ENCODE peak calls at places on chromosomes 6 and 20, in seven cellular contexts. One of them, this sample, is unnamed.

GRCh38 chr20:34458631-34459030 is 57.6 kb upstream of the DYNLRB1 start:
- DNase-seq in thyroid gland: no peak
- DNase-seq in AG04450: no peak
- DNase-seq in OCI-LY7: no peak
- DNase-seq in breast epithelium: no peak
- DNase-seq in epithelial cell of prostate: no peak
- DNase-seq in CD4-positive, alpha-beta T cell: no peak
- DNase-seq in this sample: no peak

GRCh38 chr6:5536644-5537043 is 275.3 kb downstream of the FARS2 start:
- DNase-seq in thyroid gland: no peak
- DNase-seq in AG04450: no peak
- DNase-seq in OCI-LY7: no peak
- DNase-seq in breast epithelium: no peak
- DNase-seq in epithelial cell of prostate: no peak
- DNase-seq in CD4-positive, alpha-beta T cell: no peak
- DNase-seq in this sample: no peak

GRCh38 chr20:63101781-63102719 is 95.3 kb upstream of the BHLHE23 start:
- DNase-seq in thyroid gland: peak
- DNase-seq in AG04450: no peak
- DNase-seq in OCI-LY7: no peak
- DNase-seq in breast epithelium: no peak
- DNase-seq in epithelial cell of prostate: no peak
- DNase-seq in CD4-positive, alpha-beta T cell: peak
- DNase-seq in this sample: peak

GRCh38 chr6:148724428-148724827 is 22.4 kb upstream of the UST start:
- DNase-seq in thyroid gland: no peak
- DNase-seq in AG04450: no peak
- DNase-seq in OCI-LY7: no peak
- DNase-seq in breast epithelium: no peak
- DNase-seq in epithelial cell of prostate: no peak
- DNase-seq in CD4-positive, alpha-beta T cell: no peak
- DNase-seq in this sample: no peak

GRCh38 chr6:13500264-13500663 is 12.9 kb upstream of the GFOD1 start:
- DNase-seq in thyroid gland: no peak
- DNase-seq in AG04450: no peak
- DNase-seq in OCI-LY7: no peak
- DNase-seq in breast epithelium: no peak
- DNase-seq in epithelial cell of prostate: no peak
- DNase-seq in CD4-positive, alpha-beta T cell: no peak
- DNase-seq in this sample: no peak

GRCh38 chr20:62117362-62117646 is 5.0 kb upstream of the LSM14B start:
- DNase-seq in thyroid gland: no peak
- DNase-seq in AG04450: no peak
- DNase-seq in OCI-LY7: no peak
- DNase-seq in breast epithelium: no peak
- DNase-seq in epithelial cell of prostate: no peak
- DNase-seq in CD4-positive, alpha-beta T cell: no peak
- DNase-seq in this sample: no peak

GRCh38 chr6:45688180-45688579 is 310.4 kb upstream of the SUPT3H start:
- DNase-seq in thyroid gland: no peak
- DNase-seq in AG04450: no peak
- DNase-seq in OCI-LY7: no peak
- DNase-seq in breast epithelium: no peak
- DNase-seq in epithelial cell of prostate: no peak
- DNase-seq in CD4-positive, alpha-beta T cell: no peak
- DNase-seq in this sample: no peak

GRCh38 chr20:59723607-59724456 is 119.5 kb downstream of the PHACTR3 start:
- DNase-seq in thyroid gland: no peak
- DNase-seq in AG04450: no peak
- DNase-seq in OCI-LY7: no peak
- DNase-seq in breast epithelium: no peak
- DNase-seq in epithelial cell of prostate: peak
- DNase-seq in CD4-positive, alpha-beta T cell: no peak
- DNase-seq in this sample: no peak

GRCh38 chr6:136783495-136784270 is 8.6 kb downstream of the MAP3K5 start:
- DNase-seq in thyroid gland: no peak
- DNase-seq in AG04450: no peak
- DNase-seq in OCI-LY7: peak
- DNase-seq in breast epithelium: no peak
- DNase-seq in epithelial cell of prostate: no peak
- DNase-seq in CD4-positive, alpha-beta T cell: no peak
- DNase-seq in this sample: no peak

GRCh38 chr6:151413372-151414145 is 22.2 kb upstream of the ZBTB2 start:
- DNase-seq in thyroid gland: no peak
- DNase-seq in AG04450: no peak
- DNase-seq in OCI-LY7: no peak
- DNase-seq in breast epithelium: no peak
- DNase-seq in epithelial cell of prostate: no peak
- DNase-seq in CD4-positive, alpha-beta T cell: peak
- DNase-seq in this sample: no peak

GRCh38 chr6:35663447-35664235 is 25.1 kb downstream of the FKBP5 start:
- DNase-seq in thyroid gland: no peak
- DNase-seq in AG04450: peak
- DNase-seq in OCI-LY7: peak
- DNase-seq in breast epithelium: no peak
- DNase-seq in epithelial cell of prostate: no peak
- DNase-seq in CD4-positive, alpha-beta T cell: no peak
- DNase-seq in this sample: peak

GRCh38 chr6:8627085-8627861 is 191.9 kb upstream of the SLC35B3 start:
- DNase-seq in thyroid gland: no peak
- DNase-seq in AG04450: no peak
- DNase-seq in OCI-LY7: no peak
- DNase-seq in breast epithelium: no peak
- DNase-seq in epithelial cell of prostate: peak
- DNase-seq in CD4-positive, alpha-beta T cell: no peak
- DNase-seq in this sample: peak

GRCh38 chr6:126188271-126188909 is 151.5 kb upstream of the CENPW start:
- DNase-seq in thyroid gland: no peak
- DNase-seq in AG04450: no peak
- DNase-seq in OCI-LY7: no peak
- DNase-seq in breast epithelium: no peak
- DNase-seq in epithelial cell of prostate: peak
- DNase-seq in CD4-positive, alpha-beta T cell: no peak
- DNase-seq in this sample: no peak

GRCh38 chr20:38680492-38681118 is 43.7 kb upstream of the SLC32A1 start:
- DNase-seq in thyroid gland: peak
- DNase-seq in AG04450: no peak
- DNase-seq in OCI-LY7: peak
- DNase-seq in breast epithelium: no peak
- DNase-seq in epithelial cell of prostate: no peak
- DNase-seq in CD4-positive, alpha-beta T cell: no peak
- DNase-seq in this sample: peak

GRCh38 chr6:15561447-15562199 is 101.2 kb downstream of the DTNBP1 start:
- DNase-seq in thyroid gland: no peak
- DNase-seq in AG04450: no peak
- DNase-seq in OCI-LY7: no peak
- DNase-seq in breast epithelium: no peak
- DNase-seq in epithelial cell of prostate: no peak
- DNase-seq in CD4-positive, alpha-beta T cell: no peak
- DNase-seq in this sample: no peak

GRCh38 chr20:1631309-1632227 is 11.8 kb upstream of the SIRPB1 start:
- DNase-seq in thyroid gland: no peak
- DNase-seq in AG04450: no peak
- DNase-seq in OCI-LY7: no peak
- DNase-seq in breast epithelium: no peak
- DNase-seq in epithelial cell of prostate: no peak
- DNase-seq in CD4-positive, alpha-beta T cell: no peak
- DNase-seq in this sample: no peak

GRCh38 chr6:55293116-55293515 is 34.2 kb upstream of the GFRAL start:
- DNase-seq in thyroid gland: no peak
- DNase-seq in AG04450: no peak
- DNase-seq in OCI-LY7: peak
- DNase-seq in breast epithelium: no peak
- DNase-seq in epithelial cell of prostate: no peak
- DNase-seq in CD4-positive, alpha-beta T cell: no peak
- DNase-seq in this sample: peak

GRCh38 chr20:58225490-58226200 is 2.8 kb downstream of the ANKRD60 start:
- DNase-seq in thyroid gland: no peak
- DNase-seq in AG04450: no peak
- DNase-seq in OCI-LY7: no peak
- DNase-seq in breast epithelium: no peak
- DNase-seq in epithelial cell of prostate: no peak
- DNase-seq in CD4-positive, alpha-beta T cell: no peak
- DNase-seq in this sample: no peak

GRCh38 chr20:44413575-44414345 is 58.3 kb downstream of the HNF4A start:
- DNase-seq in thyroid gland: no peak
- DNase-seq in AG04450: no peak
- DNase-seq in OCI-LY7: no peak
- DNase-seq in breast epithelium: no peak
- DNase-seq in epithelial cell of prostate: no peak
- DNase-seq in CD4-positive, alpha-beta T cell: no peak
- DNase-seq in this sample: no peak

GRCh38 chr20:23065438-23066201 is 16.1 kb upstream of the THBD start:
- DNase-seq in thyroid gland: no peak
- DNase-seq in AG04450: no peak
- DNase-seq in OCI-LY7: no peak
- DNase-seq in breast epithelium: no peak
- DNase-seq in epithelial cell of prostate: no peak
- DNase-seq in CD4-positive, alpha-beta T cell: no peak
- DNase-seq in this sample: no peak

GRCh38 chr6:85458782-85459181 is 8.9 kb downstream of the NT5E start:
- DNase-seq in thyroid gland: peak
- DNase-seq in AG04450: no peak
- DNase-seq in OCI-LY7: no peak
- DNase-seq in breast epithelium: no peak
- DNase-seq in epithelial cell of prostate: no peak
- DNase-seq in CD4-positive, alpha-beta T cell: no peak
- DNase-seq in this sample: no peak

GRCh38 chr6:137736048-137736846 is 130.8 kb upstream of the TNFAIP3 start:
- DNase-seq in thyroid gland: peak
- DNase-seq in AG04450: no peak
- DNase-seq in OCI-LY7: peak
- DNase-seq in breast epithelium: no peak
- DNase-seq in epithelial cell of prostate: no peak
- DNase-seq in CD4-positive, alpha-beta T cell: no peak
- DNase-seq in this sample: no peak

GRCh38 chr6:130676077-130676772 is 151.0 kb upstream of the SMLR1 start:
- DNase-seq in thyroid gland: no peak
- DNase-seq in AG04450: no peak
- DNase-seq in OCI-LY7: no peak
- DNase-seq in breast epithelium: no peak
- DNase-seq in epithelial cell of prostate: no peak
- DNase-seq in CD4-positive, alpha-beta T cell: no peak
- DNase-seq in this sample: peak

GRCh38 chr6:165580139-165580538 is 82.9 kb downstream of the PDE10A start:
- DNase-seq in thyroid gland: no peak
- DNase-seq in AG04450: no peak
- DNase-seq in OCI-LY7: no peak
- DNase-seq in breast epithelium: no peak
- DNase-seq in epithelial cell of prostate: no peak
- DNase-seq in CD4-positive, alpha-beta T cell: no peak
- DNase-seq in this sample: no peak

GRCh38 chr6:30882764-30883475 is 1.4 kb upstream of the DDR1 start:
- DNase-seq in thyroid gland: peak
- DNase-seq in AG04450: no peak
- DNase-seq in OCI-LY7: peak
- DNase-seq in breast epithelium: peak
- DNase-seq in epithelial cell of prostate: no peak
- DNase-seq in CD4-positive, alpha-beta T cell: no peak
- DNase-seq in this sample: no peak

GRCh38 chr20:57213924-57214323 is 52.5 kb downstream of the BMP7 start:
- DNase-seq in thyroid gland: no peak
- DNase-seq in AG04450: no peak
- DNase-seq in OCI-LY7: no peak
- DNase-seq in breast epithelium: no peak
- DNase-seq in epithelial cell of prostate: no peak
- DNase-seq in CD4-positive, alpha-beta T cell: no peak
- DNase-seq in this sample: no peak

GRCh38 chr6:3905853-3906190 is 56.6 kb downstream of the FAM50B start:
- DNase-seq in thyroid gland: no peak
- DNase-seq in AG04450: no peak
- DNase-seq in OCI-LY7: no peak
- DNase-seq in breast epithelium: no peak
- DNase-seq in epithelial cell of prostate: no peak
- DNase-seq in CD4-positive, alpha-beta T cell: no peak
- DNase-seq in this sample: no peak
- H3K27ac ChIP-seq in thyroid gland: no peak
- H3K27ac ChIP-seq in AG04450: no peak
- H3K27ac ChIP-seq in OCI-LY7: no peak
- H3K27ac ChIP-seq in breast epithelium: no peak
- H3K27ac ChIP-seq in epithelial cell of prostate: no peak
- H3K27ac ChIP-seq in CD4-positive, alpha-beta T cell: no peak
- H3K27ac ChIP-seq in this sample: no peak

GRCh38 chr20:51525241-51526104 is 17.0 kb downstream of the NFATC2 start:
- DNase-seq in thyroid gland: peak
- DNase-seq in AG04450: no peak
- DNase-seq in OCI-LY7: peak
- DNase-seq in breast epithelium: no peak
- DNase-seq in epithelial cell of prostate: no peak
- DNase-seq in CD4-positive, alpha-beta T cell: no peak
- DNase-seq in this sample: no peak
- H3K27ac ChIP-seq in thyroid gland: no peak
- H3K27ac ChIP-seq in AG04450: no peak
- H3K27ac ChIP-seq in OCI-LY7: peak
- H3K27ac ChIP-seq in breast epithelium: peak
- H3K27ac ChIP-seq in epithelial cell of prostate: no peak
- H3K27ac ChIP-seq in CD4-positive, alpha-beta T cell: peak
- H3K27ac ChIP-seq in this sample: no peak

GRCh38 chr6:158311193-158311592 is 1.1 kb upstream of the TULP4 start:
- DNase-seq in thyroid gland: no peak
- DNase-seq in AG04450: no peak
- DNase-seq in OCI-LY7: no peak
- DNase-seq in breast epithelium: no peak
- DNase-seq in epithelial cell of prostate: no peak
- DNase-seq in CD4-positive, alpha-beta T cell: no peak
- DNase-seq in this sample: no peak
- H3K27ac ChIP-seq in thyroid gland: no peak
- H3K27ac ChIP-seq in AG04450: no peak
- H3K27ac ChIP-seq in OCI-LY7: no peak
- H3K27ac ChIP-seq in breast epithelium: no peak
- H3K27ac ChIP-seq in epithelial cell of prostate: no peak
- H3K27ac ChIP-seq in CD4-positive, alpha-beta T cell: no peak
- H3K27ac ChIP-seq in this sample: no peak

GRCh38 chr20:50141811-50142561 is 11.5 kb downstream of the PEDS1 start:
- DNase-seq in thyroid gland: no peak
- DNase-seq in AG04450: no peak
- DNase-seq in OCI-LY7: no peak
- DNase-seq in breast epithelium: no peak
- DNase-seq in epithelial cell of prostate: no peak
- DNase-seq in CD4-positive, alpha-beta T cell: no peak
- DNase-seq in this sample: no peak

GRCh38 chr20:50140339-50140859 is 13.1 kb downstream of the PEDS1 start:
- DNase-seq in thyroid gland: no peak
- DNase-seq in AG04450: no peak
- DNase-seq in OCI-LY7: no peak
- DNase-seq in breast epithelium: no peak
- DNase-seq in epithelial cell of prostate: no peak
- DNase-seq in CD4-positive, alpha-beta T cell: no peak
- DNase-seq in this sample: no peak

GRCh38 chr20:50138479-50139393 is 14.8 kb downstream of the PEDS1 start:
- DNase-seq in thyroid gland: no peak
- DNase-seq in AG04450: no peak
- DNase-seq in OCI-LY7: no peak
- DNase-seq in breast epithelium: peak
- DNase-seq in epithelial cell of prostate: no peak
- DNase-seq in CD4-positive, alpha-beta T cell: no peak
- DNase-seq in this sample: no peak

GRCh38 chr20:50142812-50143211 is 10.7 kb downstream of the PEDS1 start:
- DNase-seq in thyroid gland: no peak
- DNase-seq in AG04450: no peak
- DNase-seq in OCI-LY7: no peak
- DNase-seq in breast epithelium: no peak
- DNase-seq in epithelial cell of prostate: no peak
- DNase-seq in CD4-positive, alpha-beta T cell: no peak
- DNase-seq in this sample: no peak

GRCh38 chr20:50141018-50141675 is 12.4 kb downstream of the PEDS1 start:
- DNase-seq in thyroid gland: no peak
- DNase-seq in AG04450: no peak
- DNase-seq in OCI-LY7: no peak
- DNase-seq in breast epithelium: no peak
- DNase-seq in epithelial cell of prostate: no peak
- DNase-seq in CD4-positive, alpha-beta T cell: no peak
- DNase-seq in this sample: no peak
- H3K27ac ChIP-seq in thyroid gland: no peak
- H3K27ac ChIP-seq in AG04450: peak
- H3K27ac ChIP-seq in OCI-LY7: no peak
- H3K27ac ChIP-seq in breast epithelium: peak
- H3K27ac ChIP-seq in epithelial cell of prostate: peak
- H3K27ac ChIP-seq in CD4-positive, alpha-beta T cell: no peak
- H3K27ac ChIP-seq in this sample: no peak

This sample was measured in brain microvascular endothelial cell.